ENCODE peak calls at places on chromosomes 16 and 17, in four cellular contexts. D is A549, Y is HepG2, W is GM12878. F is an unnamed sample.

GRCh38 chr16:23682181-23682580 is 3.5 kb downstream of the PLK1 start:
- DNase-seq in D (no peak), Y (no peak), W (no peak), F (no peak)

GRCh38 chr16:7992616-7993015 is 597.7 kb downstream of the TMEM114 start:
- DNase-seq in Y (no peak), D (no peak), W (no peak), F (no peak)

GRCh38 chr17:74528491-74529199 is 2.6 kb downstream of the CD300LB start:
- DNase-seq in W (peak; percentile 76), D (no peak), Y (no peak), F (no peak)

GRCh38 chr16:87133966-87134945 is 182.9 kb downstream of the C16orf95 start:
- DNase-seq in D (no peak), W (no peak), Y (no peak), F (no peak)

GRCh38 chr16:21650517-21650916 is 1.9 kb downstream of the IGSF6 start:
- DNase-seq in D (no peak), W (no peak), Y (no peak), F (no peak)

GRCh38 chr16:87701505-87701921 is 64.3 kb downstream of the KLHDC4 start:
- DNase-seq in D (no peak), Y (no peak), W (no peak), F (no peak)

GRCh38 chr16:1981398-1981836 is at the start of gene NOXO1:
- DNase-seq in Y (no peak), W (no peak), D (no peak), F (no peak)

GRCh38 chr17:75078097-75079022 is 9.4 kb upstream of the SLC16A5 start:
- DNase-seq in D (peak; percentile 55), Y (no peak), W (peak; percentile 40), F (no peak)

GRCh38 chr17:33183487-33184026 is 109.5 kb downstream of the ASIC2 start:
- DNase-seq in D (no peak), W (no peak), Y (no peak), F (no peak)

GRCh38 chr17:70947636-70948565 is 778.6 kb downstream of the KCNJ2 start:
- DNase-seq in Y (no peak), W (no peak), D (no peak), F (no peak)

GRCh38 chr17:58391302-58391984 is 25.9 kb downstream of the RNF43 start:
- DNase-seq in Y (peak; percentile 100), D (peak; percentile 96), W (no peak), F (peak; percentile 75)

GRCh38 chr17:45705123-45706009 is 78.8 kb upstream of the CRHR1 start:
- DNase-seq in W (no peak), Y (peak; percentile 77), D (peak; percentile 79), F (no peak)

GRCh38 chr17:40431231-40431602 is 12.0 kb upstream of the IGFBP4 start:
- DNase-seq in D (no peak), W (no peak), Y (no peak), F (no peak)

GRCh38 chr16:25030420-25031131 is 15.4 kb upstream of the ARHGAP17 start:
- DNase-seq in Y (no peak), W (no peak), D (no peak), F (no peak)

GRCh38 chr16:23990507-23990906 is 154.7 kb downstream of the PRKCB start:
- DNase-seq in D (no peak), W (no peak), Y (no peak), F (no peak)

GRCh38 chr16:48409839-48410610 is 24.8 kb upstream of the SIAH1 start:
- DNase-seq in Y (peak; percentile 93), D (peak; percentile 68), W (no peak), F (no peak)

GRCh38 chr16:27923751-27924150 is 139.8 kb downstream of the GSG1L start:
- DNase-seq in W (no peak), D (no peak), Y (no peak), F (no peak)

GRCh38 chr16:66366433-66367299 is at the start of gene CDH5:
- DNase-seq in W (no peak), D (no peak), Y (no peak), F (peak; percentile 47)

GRCh38 chr17:48134912-48135480 is 27.4 kb downstream of the SNX11 start:
- DNase-seq in W (no peak), D (no peak), Y (no peak), F (no peak)

GRCh38 chr16:24700549-24701392 is 28.7 kb upstream of the TNRC6A start:
- DNase-seq in W (no peak), Y (peak; percentile 60), D (peak; percentile 94), F (peak; percentile 28)

GRCh38 chr16:13300066-13300465 is 398.7 kb downstream of the SHISA9 start:
- DNase-seq in Y (no peak), D (no peak), W (no peak), F (no peak)

GRCh38 chr16:27287051-27287811 is 18.7 kb upstream of the NSMCE1 start:
- DNase-seq in W (no peak), Y (no peak), D (no peak), F (no peak)

GRCh38 chr17:81118308-81119221 is 46.7 kb upstream of the PVALEF start:
- DNase-seq in D (no peak), W (no peak), Y (no peak), F (no peak)

GRCh38 chr16:70689970-70690905 is 4.4 kb upstream of the MTSS2 start:
- DNase-seq in Y (no peak), D (no peak), W (no peak), F (no peak)

GRCh38 chr16:14337303-14338191 is 266.4 kb downstream of the MRTFB start:
- DNase-seq in Y (peak; percentile 73), W (no peak), D (no peak), F (no peak)

GRCh38 chr17:2013994-2014317 is 11.2 kb downstream of the RTN4RL1 start:
- DNase-seq in W (no peak), Y (no peak), D (no peak), F (no peak)

GRCh38 chr17:2011421-2012371 is 13.4 kb downstream of the RTN4RL1 start:
- DNase-seq in Y (no peak), W (no peak), D (no peak), F (no peak)

GRCh38 chr17:2015314-2015713 is 9.8 kb downstream of the RTN4RL1 start:
- DNase-seq in W (no peak), Y (no peak), D (no peak), F (no peak)

GRCh38 chr17:2009737-2010136 is 15.4 kb downstream of the RTN4RL1 start:
- DNase-seq in W (no peak), Y (no peak), D (no peak), F (no peak)

GRCh38 chr17:2012499-2012898 is 12.6 kb downstream of the RTN4RL1 start:
- DNase-seq in D (no peak), W (no peak), Y (no peak), F (no peak)
- H3K27ac ChIP-seq in D (no peak overlapping the region), W (no peak overlapping the region), Y (no peak overlapping the region), F (no peak overlapping the region)

GRCh38 chr17:50469005-50469605 is 425 bp upstream of the CHAD start:
- DNase-seq in D (no peak), Y (no peak), W (no peak), F (peak; percentile 86)
- TF ChIP-seq PBX3 in D (no peak), Y (no peak), W (no peak), F (no peak)

GRCh38 chr16:10951016-10951415 is 6.7 kb downstream of the CLEC16A start:
- DNase-seq in W (no peak), Y (no peak), D (no peak), F (no peak)

GRCh38 chr16:10947211-10947787 is 2.9 kb downstream of the CLEC16A start:
- DNase-seq in W (no peak), D (no peak), Y (no peak), F (no peak)

GRCh38 chr16:10949424-10949970 is 5.1 kb downstream of the CLEC16A start:
- DNase-seq in Y (no peak), D (peak; percentile 42), W (peak; percentile 91), F (no peak)

GRCh38 chr16:10946308-10946707 is 1.9 kb downstream of the CLEC16A start:
- DNase-seq in D (no peak), Y (no peak), W (no peak), F (no peak)

DNA sequence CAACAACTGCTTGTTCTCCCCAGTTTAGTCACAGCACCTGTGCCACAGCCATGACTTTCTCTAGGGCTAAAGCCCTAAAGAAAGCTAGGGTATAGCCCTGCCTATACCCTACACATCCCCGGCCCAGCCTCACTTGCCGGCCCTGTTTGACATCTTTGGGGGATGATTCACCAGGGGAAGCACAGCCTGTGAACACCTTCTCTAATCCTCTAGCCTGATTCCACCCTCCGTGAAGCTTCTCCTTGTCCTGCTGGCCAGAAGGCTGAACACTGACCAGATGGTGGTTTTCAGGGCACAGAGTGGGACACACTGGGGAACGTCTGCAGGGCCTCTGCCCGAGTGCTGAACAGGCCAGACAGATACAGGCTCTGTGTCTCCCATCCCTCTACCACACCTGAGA is 6.0 kb downstream of the CLEC16A start:
- DNase-seq in D (no peak), Y (no peak), W (no peak), F (no peak)
- H3K27ac ChIP-seq in D (no peak overlapping the region), Y (no peak overlapping the region), W (no peak overlapping the region), F (peak overlapping the region; percentile 51)

DNA sequence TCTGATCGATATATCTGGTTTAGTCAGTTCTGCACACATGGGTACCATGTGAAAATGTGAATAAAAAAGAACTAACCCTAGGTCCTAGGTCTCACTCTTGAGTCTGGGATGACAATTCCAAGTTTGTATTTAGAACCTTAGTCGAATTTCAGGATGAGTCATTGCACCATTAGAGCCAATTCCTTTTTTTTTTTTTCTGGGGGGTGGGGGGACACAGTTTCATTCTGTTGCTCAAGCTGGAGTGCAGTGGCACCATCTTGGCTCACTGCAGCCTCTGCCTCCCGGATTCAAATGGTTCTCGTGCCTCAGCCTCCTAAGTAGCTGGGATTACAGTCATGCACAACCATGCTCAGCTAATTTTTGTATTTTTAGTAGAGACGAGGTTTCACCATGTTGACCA is 41.6 kb downstream of the SPAG9 start:
- DNase-seq in Y (no peak), W (no peak), D (no peak), F (no peak)
- TF ChIP-seq PBX3 in Y (no peak), W (no peak), D (no peak), F (no peak)

GRCh38 chr16:89837014-89837546 is 8.8 kb downstream of the SPIRE2 start:
- DNase-seq in D (no peak), W (no peak), Y (no peak), F (no peak)
- H3K27ac ChIP-seq in D (peak overlapping the region; percentile 57), W (no peak overlapping the region), Y (peak overlapping the region; percentile 87), F (no peak overlapping the region)